ENCODE peak calls at places on chromosomes 12 and 14, in six cellular contexts. F, Q, X, G, W and E are unnamed samples.

GRCh38 chr14:61388976-61389576 is 67.7 kb downstream of the PRKCH start:
- DNase-seq in F (no peak), Q (no peak), X (no peak), G (no peak), W (no peak), E (no peak)

GRCh38 chr12:87922721-87923120 is 106.5 kb downstream of the C12orf50 start:
- DNase-seq in F (no peak), Q (no peak), X (no peak), G (no peak), W (no peak), E (no peak)

GRCh38 chr12:55072093-55072492 is 52.3 kb downstream of the NEUROD4 start:
- DNase-seq in F (peak; percentile 55), Q (peak; percentile 61), X (peak; percentile 80), G (peak; percentile 15), W (peak; percentile 35), E (peak; percentile 64)

GRCh38 chr12:99966429-99966828 is 18.3 kb downstream of the ANKS1B start:
- DNase-seq in F (no peak), Q (no peak), X (no peak), G (no peak), W (no peak), E (no peak)

GRCh38 chr14:68785817-68786490 is 6.9 kb downstream of the ZFP36L1 start:
- DNase-seq in F (no peak), Q (no peak), X (peak; percentile 56), G (no peak), W (no peak), E (no peak)

GRCh38 chr12:130967631-130968030 is 13.9 kb downstream of the ADGRD1 start:
- DNase-seq in F (no peak), Q (no peak), X (no peak), G (no peak), W (no peak), E (no peak)

GRCh38 chr14:73235531-73236155 is 1.7 kb upstream of the PAPLN start:
- DNase-seq in F (no peak), Q (no peak), X (no peak), G (no peak), W (no peak), E (no peak)

GRCh38 chr12:105192624-105193225 is 43.2 kb downstream of the APPL2 start:
- DNase-seq in F (no peak), Q (no peak), X (no peak), G (no peak), W (no peak), E (no peak)

GRCh38 chr12:47147749-47148148 is 68.0 kb upstream of the AMIGO2 start:
- DNase-seq in F (no peak), Q (no peak), X (no peak), G (no peak), W (no peak), E (no peak)

GRCh38 chr12:13071305-13072280 is 27.4 kb downstream of the FAM234B start:
- DNase-seq in F (no peak), Q (no peak), X (no peak), G (no peak), W (no peak), E (no peak)

GRCh38 chr14:80926706-80927384 is 14.7 kb downstream of the CEP128 start:
- DNase-seq in F (no peak), Q (no peak), X (no peak), G (no peak), W (no peak), E (no peak)

GRCh38 chr14:68546839-68547238 is 246.0 kb downstream of the ZFP36L1 start:
- DNase-seq in F (no peak), Q (peak; percentile 28), X (no peak), G (peak; percentile 60), W (no peak), E (no peak)

GRCh38 chr14:50920482-50921225 is 23.6 kb downstream of the PYGL start:
- DNase-seq in F (no peak), Q (peak; percentile 17), X (no peak), G (no peak), W (no peak), E (no peak)

GRCh38 chr12:113838896-113839295 is 127.2 kb downstream of the RBM19 start:
- DNase-seq in F (no peak), Q (no peak), X (no peak), G (no peak), W (peak; percentile 23), E (no peak)

GRCh38 chr14:68633131-68633991 is 159.5 kb downstream of the ZFP36L1 start:
- DNase-seq in F (no peak), Q (no peak), X (no peak), G (peak; percentile 20), W (peak; percentile 55), E (no peak)

GRCh38 chr12:74365178-74365964 is 172.3 kb upstream of the ATXN7L3B start:
- DNase-seq in F (no peak), Q (peak; percentile 25), X (no peak), G (no peak), W (no peak), E (no peak)

GRCh38 chr12:107320929-107321618 is 227.7 kb upstream of the CRY1 start:
- DNase-seq in F (peak; percentile 51), Q (no peak), X (peak; percentile 80), G (peak; percentile 53), W (peak; percentile 34), E (peak; percentile 51)

GRCh38 chr12:108046135-108046534 is 83.0 kb upstream of the WSCD2 start:
- DNase-seq in F (no peak), Q (no peak), X (no peak), G (no peak), W (no peak), E (no peak)

GRCh38 chr12:21774358-21775129 is at the start of gene KCNJ8:
- DNase-seq in F (no peak), Q (no peak), X (no peak), G (peak; percentile 18), W (no peak), E (no peak)

GRCh38 chr12:23757541-23757962 is 191.9 kb downstream of the SOX5 start:
- DNase-seq in F (no peak), Q (no peak), X (no peak), G (no peak), W (peak; percentile 25), E (no peak)

GRCh38 chr14:72708708-72709475 is 185.0 kb downstream of the DPF3 start:
- DNase-seq in F (no peak), Q (no peak), X (no peak), G (no peak), W (no peak), E (no peak)

GRCh38 chr12:32586390-32586789 is 92.7 kb upstream of the DNM1L start:
- DNase-seq in F (no peak), Q (no peak), X (no peak), G (no peak), W (no peak), E (no peak)

GRCh38 chr14:64636208-64636979 is 67.8 kb upstream of the PLEKHG3 start:
- DNase-seq in F (peak; percentile 55), Q (peak; percentile 56), X (peak; percentile 70), G (peak; percentile 46), W (peak; percentile 83), E (peak; percentile 54)

GRCh38 chr14:32623300-32624093 is 294.4 kb downstream of the AKAP6 start:
- DNase-seq in F (no peak), Q (no peak), X (no peak), G (no peak), W (no peak), E (no peak)